ENCODE peak calls at places on chromosomes 5 and 9, in four cellular contexts. D is H1, O is SK-N-SH, P is K562. E is an unnamed sample.

GRCh38 chr9:136336156-136336860 is 9.0 kb downstream of the GPSM1 start:
- DNase-seq in D (no peak), O (no peak), P (peak; percentile 40), E (no peak)

GRCh38 chr5:5954199-5954598 is 424.1 kb downstream of the MED10 start:
- DNase-seq in D (no peak), O (no peak), P (no peak), E (no peak)

GRCh38 chr5:51385214-51385613 is 2.0 kb downstream of the ISL1 start:
- DNase-seq in D (no peak), O (peak; percentile 36), P (no peak), E (no peak)

GRCh38 chr5:108084105-108084504 is 297.8 kb downstream of the FBXL17 start:
- DNase-seq in D (no peak), O (peak; percentile 11), P (no peak), E (no peak)

GRCh38 chr9:130972957-130973685 is 34.1 kb upstream of the FIBCD1 start:
- DNase-seq in D (no peak), O (no peak), P (peak; percentile 59), E (no peak)

GRCh38 chr5:88438006-88438405 is 169.4 kb upstream of the TMEM161B start:
- DNase-seq in D (no peak), O (no peak), P (no peak), E (no peak)

GRCh38 chr5:134069553-134069952 is 44.9 kb upstream of the TCF7 start:
- DNase-seq in D (no peak), O (no peak), P (no peak), E (no peak)

GRCh38 chr5:118008779-118009178 is 979.6 kb downstream of the DTWD2 start:
- DNase-seq in D (no peak), O (no peak), P (no peak), E (no peak)

GRCh38 chr9:124197177-124198095 is 60.3 kb upstream of the NEK6 start:
- DNase-seq in D (no peak), O (no peak), P (no peak), E (peak; percentile 95)

GRCh38 chr5:147882586-147883313 is 4.2 kb downstream of the SCGB3A2 start:
- DNase-seq in D (no peak), O (no peak), P (no peak), E (no peak)
- TF ChIP-seq NRF1 in D (no peak), O (no peak), P (no peak), E (no peak)

GRCh38 chr5:138542120-138542955 is 698 bp downstream of the ETF1 start:
- DNase-seq in D (peak; percentile 2), O (peak; percentile 28), P (peak; percentile 62), E (no peak)

GRCh38 chr5:138543730-138544104 is 681 bp upstream of the ETF1 start:
- DNase-seq in D (no peak), O (peak; percentile 63), P (peak; percentile 55), E (no peak)

GRCh38 chr5:138542956-138543729 is at the start of gene ETF1:
- DNase-seq in D (peak; percentile 98), O (peak; percentile 97), P (peak; percentile 98), E (peak; percentile 97)

GRCh38 chr5:138545919-138546562 is 3.0 kb upstream of the ETF1 start:
- DNase-seq in D (no peak), O (no peak), P (no peak), E (no peak)

DNA sequence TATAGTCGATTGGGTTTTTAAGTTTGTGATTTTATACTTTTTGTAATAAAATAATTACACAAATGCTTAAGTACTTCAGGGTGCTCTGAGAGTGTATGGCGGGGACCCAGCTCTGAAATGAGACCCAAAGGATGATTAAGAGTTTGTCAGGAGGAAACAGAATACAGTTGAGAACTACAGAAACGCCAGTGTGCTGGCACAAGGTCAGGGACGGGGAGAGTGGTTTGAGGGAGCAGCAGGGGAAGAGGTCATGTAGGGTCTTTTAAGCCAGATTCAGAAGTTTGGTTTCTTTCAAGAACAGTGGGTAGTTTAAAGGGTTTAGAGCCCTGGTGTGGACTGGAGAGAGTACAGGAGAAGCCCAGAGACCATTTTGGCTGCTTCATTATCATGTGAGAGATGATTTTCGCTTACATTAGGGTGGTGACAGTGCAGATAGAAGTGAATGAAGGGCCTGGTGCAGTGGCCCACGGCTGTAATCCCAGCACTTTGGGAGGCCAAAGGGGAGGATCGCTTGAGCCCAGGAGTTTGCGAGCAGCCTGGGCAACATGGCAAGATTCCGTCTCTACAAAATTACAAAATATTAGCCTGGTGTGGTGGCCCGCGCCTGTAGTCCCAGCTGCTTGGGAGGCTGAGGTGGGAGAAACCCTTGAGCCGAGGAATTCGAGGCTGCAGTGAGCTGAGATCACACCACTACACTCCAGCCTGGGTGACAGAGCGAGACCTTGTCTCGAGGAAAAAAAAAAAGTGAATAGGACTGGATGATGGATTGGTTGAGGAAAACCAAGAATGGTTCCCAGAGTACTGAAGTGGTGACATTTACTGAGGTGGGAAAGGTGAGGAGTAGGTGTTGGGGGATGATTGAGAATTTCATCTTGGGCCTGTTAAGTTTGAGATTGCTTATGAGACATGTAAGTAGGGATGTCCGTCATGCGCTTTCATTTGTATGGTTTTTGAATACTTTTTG is 1.4 kb upstream of the ETF1 start:
- DNase-seq in D (no peak), O (no peak), P (no peak), E (no peak)
- TF ChIP-seq TAF1 in D (no peak), O (no peak), P (no peak), E (no peak)

GRCh38 chr5:145237843-145238242 is 597.3 kb downstream of the PRELID2 start:
- DNase-seq in D (peak; percentile 46), O (peak; percentile 19), P (peak; percentile 10), E (no peak)
- TF ChIP-seq NRF1 in D (no peak), O (no peak), P (no peak), E (no peak)

GRCh38 chr5:119022017-119022745 is 33.8 kb upstream of the DTWD2 start:
- DNase-seq in D (no peak), O (peak; percentile 33), P (no peak), E (no peak)

GRCh38 chr5:119021333-119021732 is 33.0 kb upstream of the DTWD2 start:
- DNase-seq in D (no peak), O (no peak), P (no peak), E (no peak)

GRCh38 chr5:119017999-119018398 is 29.7 kb upstream of the DTWD2 start:
- DNase-seq in D (no peak), O (no peak), P (no peak), E (no peak)

GRCh38 chr5:119022773-119023172 is 34.4 kb upstream of the DTWD2 start:
- DNase-seq in D (no peak), O (no peak), P (no peak), E (no peak)

DNA sequence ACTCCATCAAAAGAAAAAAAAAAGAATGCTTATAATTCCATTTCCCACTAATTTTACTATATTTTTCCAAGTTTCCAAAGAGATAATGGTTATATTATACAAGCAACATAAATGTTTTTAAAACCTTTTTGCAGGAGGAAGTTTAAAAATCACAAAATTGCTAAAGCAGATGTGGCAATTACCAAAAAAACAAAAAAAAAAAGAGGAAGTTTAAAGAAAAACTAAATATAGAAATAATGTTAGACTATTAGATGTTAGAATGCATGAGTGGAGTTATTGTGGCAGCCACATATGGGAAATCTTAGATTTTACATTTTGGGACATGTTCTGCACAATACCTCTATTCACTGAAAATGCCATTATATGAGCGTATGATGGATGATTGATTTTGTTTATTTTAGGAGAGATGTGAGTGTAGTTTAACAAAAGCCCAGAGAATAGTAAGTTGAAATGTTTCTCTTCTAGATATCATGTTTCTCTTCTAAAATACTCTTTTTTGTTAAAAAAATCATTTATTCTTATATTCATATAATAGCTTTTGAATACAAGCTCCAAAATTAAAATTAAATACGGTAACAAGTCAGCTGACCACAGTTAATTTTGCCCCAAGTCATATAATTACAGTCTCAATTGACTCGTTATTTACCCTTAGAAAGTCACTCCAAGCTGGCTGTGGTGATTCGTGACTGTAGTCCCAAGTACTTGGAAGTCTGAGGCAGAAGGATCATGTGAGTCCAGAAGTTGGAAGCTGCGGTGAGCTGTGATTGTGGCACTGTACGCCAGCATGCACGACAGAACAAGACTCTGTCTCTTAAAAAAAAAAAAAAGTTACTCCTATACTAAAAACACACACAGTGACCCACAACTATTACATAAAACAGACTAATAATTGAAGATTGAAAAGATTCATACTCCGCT is 31.3 kb upstream of the DTWD2 start:
- DNase-seq in D (no peak), O (no peak), P (no peak), E (no peak)
- TF ChIP-seq TAF1 in D (no peak), O (no peak), P (no peak), E (no peak)

GRCh38 chr9:6931913-6932312 is 174.1 kb downstream of the KDM4C start:
- DNase-seq in D (no peak), O (no peak), P (peak; percentile 48), E (no peak)

GRCh38 chr9:6927838-6928237 is 170.1 kb downstream of the KDM4C start:
- DNase-seq in D (no peak), O (no peak), P (peak; percentile 31), E (no peak)

GRCh38 chr9:6929428-6929827 is 171.7 kb downstream of the KDM4C start:
- DNase-seq in D (no peak), O (no peak), P (no peak), E (no peak)

GRCh38 chr9:6928863-6929262 is 171.1 kb downstream of the KDM4C start:
- DNase-seq in D (no peak), O (no peak), P (no peak), E (no peak)

GRCh38 chr9:6930827-6931226 is 173.1 kb downstream of the KDM4C start:
- DNase-seq in D (no peak), O (no peak), P (no peak), E (no peak)
- TF ChIP-seq NRF1 in D (no peak), O (no peak), P (no peak), E (no peak)

DNA sequence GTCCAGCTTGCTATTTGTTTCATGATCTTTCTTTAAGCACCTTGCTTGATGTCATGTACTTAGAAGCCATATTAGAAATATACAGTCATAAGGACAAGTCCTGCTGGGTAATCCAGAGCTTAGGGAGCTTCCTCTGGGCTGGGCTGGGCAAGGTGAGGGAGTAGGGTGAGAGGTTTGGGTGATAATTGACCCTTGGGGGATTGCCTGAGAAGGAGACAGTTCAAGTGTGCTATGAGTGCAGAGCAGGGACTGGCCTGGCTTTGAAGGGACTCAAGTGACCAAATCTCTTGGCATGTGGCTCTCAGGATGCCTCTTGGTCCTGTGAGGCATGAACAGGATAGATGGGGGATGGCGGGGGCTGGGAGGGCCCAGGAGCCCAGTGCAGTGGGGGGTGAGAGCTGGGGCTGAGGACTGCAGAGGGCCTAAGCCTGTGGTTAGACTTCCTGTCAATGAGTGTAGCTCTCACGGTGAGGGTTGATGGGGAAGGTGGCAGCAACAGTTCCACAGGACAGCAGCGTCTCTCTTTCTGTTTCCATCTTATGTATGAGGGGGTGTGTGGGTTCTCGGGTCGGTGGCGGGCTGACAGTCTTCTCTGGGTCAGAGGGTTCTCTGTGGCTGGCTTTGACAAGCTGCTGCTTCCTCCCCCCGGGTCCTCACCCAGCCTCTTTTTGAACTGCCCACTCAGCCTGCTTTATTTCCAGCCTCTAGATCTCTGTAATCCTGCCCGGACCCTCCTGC is 53.5 kb downstream of the RGS3 start:
- DNase-seq in D (no peak), O (no peak), P (no peak), E (peak; percentile 98)
- TF ChIP-seq TAF1 in D (no peak), O (no peak), P (no peak), E (peak; percentile 54)

E was measured in GM12878.